ENCODE peak calls at places on chromosomes 1 and 21, in five cellular contexts. U, H, R, W and S are unnamed samples.

GRCh38 chr1:159938221-159938852 is 7.1 kb downstream of the IGSF9 start:
- DNase-seq in W (no peak), R (no peak), H (no peak), U (no peak), S (no peak)

GRCh38 chr21:21714396-21714795 is 716.2 kb downstream of the NCAM2 start:
- DNase-seq in H (no peak), R (no peak), U (no peak), W (no peak), S (peak)

GRCh38 chr1:9996624-9997582 is at the start of gene RBP7:
- DNase-seq in W (no peak), R (no peak), H (peak), U (no peak), S (peak)

GRCh38 chr1:243748706-243749283 is 101.2 kb downstream of the AKT3 start:
- DNase-seq in R (no peak), W (peak), H (peak), U (no peak), S (peak)

GRCh38 chr21:38948981-38949380 is 143.3 kb downstream of the ETS2 start:
- DNase-seq in W (no peak), U (no peak), R (no peak), H (no peak), S (no peak)

GRCh38 chr1:61170328-61171238 is 88.2 kb downstream of the NFIA start:
- DNase-seq in R (no peak), W (no peak), H (no peak), U (no peak), S (peak)

GRCh38 chr1:171911506-171911905 is 70.2 kb downstream of the DNM3 start:
- DNase-seq in H (no peak), R (no peak), U (no peak), W (no peak), S (peak)

GRCh38 chr1:94795321-94795899 is 24.7 kb upstream of the SLC44A3 start:
- DNase-seq in U (no peak), W (no peak), H (no peak), R (no peak), S (no peak)

GRCh38 chr1:56572334-56573050 is 6.9 kb downstream of the PLPP3 start:
- DNase-seq in W (no peak), U (no peak), R (no peak), H (no peak), S (no peak)

GRCh38 chr1:38029725-38030511 is 16.7 kb downstream of the POU3F1 start:
- DNase-seq in W (no peak), R (no peak), H (no peak), U (peak), S (peak)

GRCh38 chr1:234699795-234700665 is 90.1 kb upstream of the IRF2BP2 start:
- DNase-seq in W (peak), U (no peak), R (no peak), H (no peak), S (peak)

GRCh38 chr1:228002792-228003191 is 4.0 kb upstream of the WNT3A start:
- DNase-seq in U (no peak), R (no peak), W (no peak), H (no peak), S (no peak)

GRCh38 chr1:39110325-39110851 is 84.2 kb downstream of the NDUFS5 start:
- DNase-seq in W (peak), R (peak), H (no peak), U (no peak), S (no peak)

GRCh38 chr21:45841033-45841432 is 140.5 kb upstream of the COL6A1 start:
- DNase-seq in R (no peak), W (no peak), U (no peak), H (no peak), S (no peak)

GRCh38 chr1:24551910-24552571 is 3.8 kb upstream of the NCMAP start:
- DNase-seq in W (no peak), H (no peak), U (no peak), R (no peak), S (peak)

GRCh38 chr1:112762541-112763141 is 47.5 kb upstream of the PPM1J start:
- DNase-seq in R (peak), W (no peak), U (no peak), H (no peak), S (no peak)

GRCh38 chr1:210262167-210262896 is 29.7 kb downstream of the SERTAD4 start:
- DNase-seq in W (peak), H (no peak), U (no peak), R (no peak), S (no peak)

GRCh38 chr1:62280960-62281465 is 38.2 kb downstream of the KANK4 start:
- DNase-seq in U (no peak), W (no peak), R (no peak), H (no peak), S (no peak)

GRCh38 chr1:219179293-219179692 is 5.6 kb downstream of the LYPLAL1 start:
- DNase-seq in U (no peak), R (no peak), W (no peak), H (no peak), S (peak)

GRCh38 chr21:41965045-41965444 is 11.2 kb upstream of the C2CD2 start:
- DNase-seq in U (no peak), W (peak), H (no peak), R (no peak), S (no peak)

GRCh38 chr1:38242506-38242905 is 195.9 kb upstream of the POU3F1 start:
- DNase-seq in U (no peak), R (no peak), W (no peak), H (no peak), S (no peak)

DNA sequence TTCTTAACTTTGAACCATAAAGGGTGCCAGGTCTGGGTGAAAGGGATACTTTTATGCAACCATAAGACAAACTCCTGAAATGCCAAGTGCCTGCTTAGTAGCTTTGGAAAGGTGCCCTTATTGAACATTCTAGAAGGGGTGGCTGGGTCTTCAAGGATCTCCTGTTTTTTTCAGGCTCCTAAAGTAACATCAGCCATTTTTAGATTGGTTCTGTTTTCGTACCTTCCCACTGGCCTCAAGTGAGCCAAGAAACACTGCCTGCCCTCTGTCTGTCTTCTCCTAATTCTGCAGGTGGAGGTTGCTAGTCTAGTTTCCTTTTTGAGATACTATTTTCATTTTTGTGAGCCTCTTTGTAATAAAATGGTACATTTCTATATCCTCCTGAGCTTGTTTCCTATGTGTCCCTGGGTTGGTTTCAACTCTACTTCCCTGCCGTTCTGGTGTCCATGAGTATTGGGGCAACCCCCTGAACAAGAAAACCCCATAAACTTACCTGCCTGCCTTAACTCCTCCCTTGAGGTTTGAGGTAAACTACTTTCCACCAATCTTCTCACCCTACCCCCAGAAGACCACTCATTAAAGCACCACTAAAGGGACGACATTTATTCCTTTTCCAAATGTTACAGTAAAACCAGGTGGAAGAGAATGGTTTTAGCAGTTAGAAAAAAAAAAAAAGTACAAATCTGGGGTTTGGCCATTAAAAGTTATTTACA is 2.6 kb downstream of the MARCKSL1 start:
- DNase-seq in W (no peak), H (no peak), U (no peak), R (no peak), S (no peak)
- H3K27ac ChIP-seq in W (no peak), H (no peak), U (no peak), R (no peak), S (peak)

DNA sequence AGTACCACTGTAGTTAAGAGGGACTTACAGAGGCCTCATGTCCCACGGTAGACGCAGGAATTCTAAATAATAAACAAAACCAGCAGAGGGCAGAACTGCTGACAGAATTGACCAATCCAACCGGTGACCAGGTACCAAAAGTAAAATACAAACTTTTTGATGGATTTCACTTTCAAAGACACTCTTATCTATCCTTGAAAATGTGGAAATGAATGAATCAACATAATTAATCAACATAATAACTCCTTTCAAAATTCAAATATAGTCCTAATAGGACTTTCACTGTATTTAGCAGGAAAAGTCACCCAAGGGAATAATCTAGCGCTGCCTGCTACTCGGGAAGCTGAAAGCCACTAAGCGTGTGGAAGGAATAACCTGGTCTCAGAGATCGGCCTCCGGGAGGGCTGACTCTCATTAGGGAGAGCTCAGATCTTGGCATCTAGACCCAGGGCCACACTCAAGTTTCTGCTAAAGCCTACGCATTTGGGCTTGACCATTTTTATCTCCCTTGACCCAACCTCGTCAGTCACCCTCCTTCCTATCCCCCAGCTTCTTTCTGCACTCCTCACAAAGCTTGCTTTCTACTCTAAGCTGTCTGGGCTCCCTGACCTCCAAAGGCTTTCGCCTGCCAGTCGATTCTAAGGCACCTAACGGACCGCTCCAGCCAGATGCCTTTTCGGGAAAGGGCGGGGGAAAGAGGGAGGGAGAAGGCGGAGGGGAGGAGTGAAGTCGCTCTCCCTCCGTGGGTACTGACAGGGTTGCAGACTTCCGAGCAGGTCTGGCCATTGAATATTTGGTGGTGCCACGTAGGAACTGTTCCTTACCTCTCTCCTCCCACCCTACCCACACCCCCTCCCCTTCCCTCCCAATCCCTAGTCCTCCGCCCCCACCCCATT is 1.6 kb downstream of the COL11A1 start:
- DNase-seq in W (peak), U (no peak), H (peak), R (peak), S (peak)
- H3K27ac ChIP-seq in W (peak), U (no peak), H (peak), R (no peak), S (peak)

GRCh38 chr1:1348420-1349255 is 580 bp downstream of the DVL1 start:
- DNase-seq in R (no peak), W (no peak), H (no peak), U (no peak), S (peak)
- H3K27ac ChIP-seq in R (peak), W (peak), H (peak), U (no peak), S (peak)

GRCh38 chr1:155648207-155649147 is 38.5 kb downstream of the MSTO1 start:
- DNase-seq in H (peak), R (peak), U (no peak), W (peak), S (peak)
- H3K27ac ChIP-seq in H (peak), R (no peak), U (no peak), W (no peak), S (no peak)

GRCh38 chr1:54240741-54241335 is 40.9 kb downstream of the MRPL37 start:
- DNase-seq in R (no peak), H (no peak), U (no peak), W (no peak), S (no peak)
- H3K27ac ChIP-seq in R (no peak), H (no peak), U (no peak), W (peak), S (no peak)

GRCh38 chr1:3031401-3032221 is 10.3 kb downstream of the ACTRT2 start:
- DNase-seq in W (peak), H (no peak), U (no peak), R (no peak), S (no peak)
- H3K27ac ChIP-seq in W (no peak), H (no peak), U (no peak), R (no peak), S (no peak)

GRCh38 chr1:203321273-203322052 is 16.1 kb downstream of the BTG2 start:
- DNase-seq in U (no peak), H (no peak), R (no peak), W (no peak), S (no peak)

GRCh38 chr1:203324103-203325003 is 19.0 kb downstream of the BTG2 start:
- DNase-seq in W (no peak), U (no peak), H (no peak), R (peak), S (peak)

GRCh38 chr1:203320546-203321272 is 15.4 kb downstream of the BTG2 start:
- DNase-seq in U (peak), H (no peak), W (no peak), R (peak), S (no peak)

GRCh38 chr1:203323587-203323986 is 18.3 kb downstream of the BTG2 start:
- DNase-seq in H (no peak), U (no peak), W (no peak), R (no peak), S (no peak)

GRCh38 chr1:203322480-203323179 is 17.3 kb downstream of the BTG2 start:
- DNase-seq in U (no peak), H (no peak), R (no peak), W (no peak), S (no peak)
- H3K27ac ChIP-seq in U (no peak), H (no peak), R (peak), W (peak), S (no peak)

GRCh38 chr1:231925864-231926263 is 299.3 kb downstream of the DISC1 start:
- DNase-seq in R (no peak), W (no peak), U (no peak), H (no peak), S (no peak)

GRCh38 chr1:231926340-231926739 is 299.8 kb downstream of the DISC1 start:
- DNase-seq in U (no peak), H (no peak), R (no peak), W (no peak), S (no peak)

GRCh38 chr1:231924183-231924582 is 297.6 kb downstream of the DISC1 start:
- DNase-seq in R (no peak), H (no peak), W (no peak), U (no peak), S (peak)

GRCh38 chr1:231921951-231922350 is 295.4 kb downstream of the DISC1 start:
- DNase-seq in H (no peak), R (no peak), W (no peak), U (no peak), S (no peak)

GRCh38 chr1:231923461-231924132 is 297.0 kb downstream of the DISC1 start:
- DNase-seq in R (no peak), W (no peak), H (no peak), U (no peak), S (no peak)
- H3K27ac ChIP-seq in R (no peak), W (peak), H (no peak), U (no peak), S (no peak)

DNA sequence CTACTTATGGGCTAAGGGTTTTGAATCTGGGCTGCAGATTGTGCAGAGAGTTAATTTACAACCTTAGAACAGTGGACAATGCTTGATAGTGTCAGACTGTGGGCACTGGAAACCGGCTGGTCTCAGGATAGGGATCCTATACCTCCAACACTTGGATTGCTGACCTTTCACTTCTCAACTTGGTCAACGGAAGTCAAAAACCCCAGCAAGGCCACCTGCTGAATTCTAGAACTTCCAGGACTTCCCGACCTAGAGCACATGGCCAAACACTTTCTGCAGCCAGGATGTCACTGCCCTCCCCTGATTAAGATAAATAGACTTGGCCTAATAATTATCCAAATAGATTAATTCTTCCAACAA is 336 bp upstream of the DENND2D start:
- DNase-seq in R (no peak), W (no peak), H (no peak), U (no peak), S (no peak)
- H3K27ac ChIP-seq in R (no peak), W (peak), H (no peak), U (peak), S (no peak)

GRCh38 chr1:169680377-169681019 is 30.9 kb downstream of the SELL start:
- DNase-seq in R (no peak), U (no peak), W (no peak), H (no peak), S (no peak)
- H3K27ac ChIP-seq in R (no peak), U (no peak), W (no peak), H (no peak), S (no peak)